ENCODE peak calls at places on chromosomes 13 and 19, in nine cellular contexts. Q is upper lobe of left lung, J is colonic mucosa, P is fibroblast of the aortic adventitia, R is tibial artery, Z is progenitor cell of endocrine pancreas, G is NB4, O is mucosa of descending colon, L is neural crest cell. T is an unnamed sample.

GRCh38 chr19:4018775-4019504 is 11.4 kb downstream of the PIAS4 start:
- DNase-seq in Q (no peak), J (no peak), P (no peak), R (peak; percentile 60), Z (no peak), G (no peak), O (no peak), L (no peak), T (peak; percentile 83)

GRCh38 chr19:34265221-34265650 is 10.9 kb downstream of the GARRE1 start:
- DNase-seq in Q (no peak), J (no peak), P (no peak), R (no peak), Z (no peak), G (no peak), O (no peak), L (no peak), T (no peak)

GRCh38 chr13:78607409-78608253 is 4.3 kb upstream of the POU4F1 start:
- DNase-seq in Q (no peak), J (no peak), P (no peak), R (no peak), Z (no peak), G (no peak), O (no peak), L (no peak), T (peak; percentile 83)

GRCh38 chr13:70023506-70023905 is 84.1 kb upstream of the ATXN8OS start:
- DNase-seq in Q (no peak), J (no peak), P (no peak), R (no peak), Z (no peak), G (no peak), O (no peak), L (no peak), T (no peak)

GRCh38 chr19:50258918-50259372 is 55.5 kb downstream of the MYH14 start:
- DNase-seq in Q (no peak), J (peak; percentile 34), P (no peak), R (no peak), Z (no peak), G (peak; percentile 52), O (peak; percentile 38), L (peak; percentile 61), T (no peak)

GRCh38 chr13:43114504-43114903 is 91.1 kb downstream of the DNAJC15 start:
- DNase-seq in Q (no peak), J (no peak), P (no peak), R (no peak), Z (no peak), G (no peak), O (no peak), L (no peak), T (no peak)

GRCh38 chr19:5697022-5697889 is 7.2 kb downstream of the RPL36 start:
- DNase-seq in Q (no peak), J (no peak), P (no peak), R (no peak), Z (no peak), G (peak; percentile 26), O (no peak), L (no peak), T (no peak)

GRCh38 chr19:17893766-17894165 is 22.0 kb downstream of the SLC5A5 start:
- DNase-seq in Q (no peak), J (no peak), P (no peak), R (no peak), Z (no peak), G (no peak), O (no peak), L (no peak), T (no peak)

GRCh38 chr19:39136225-39136940 is 10.8 kb downstream of the PAK4 start:
- DNase-seq in Q (peak; percentile 45), J (peak; percentile 91), P (no peak), R (no peak), Z (no peak), G (no peak), O (peak; percentile 89), L (no peak), T (no peak)

GRCh38 chr19:53906211-53907192 is 2.6 kb upstream of the CACNG7 start:
- DNase-seq in Q (peak; percentile 53), J (peak; percentile 45), P (peak; percentile 23), R (no peak), Z (peak; percentile 43), G (peak; percentile 31), O (peak; percentile 60), L (peak; percentile 65), T (no peak)

GRCh38 chr19:40724848-40725247 is 7.9 kb downstream of the ITPKC start:
- DNase-seq in Q (no peak), J (no peak), P (no peak), R (no peak), Z (no peak), G (no peak), O (no peak), L (no peak), T (no peak)

GRCh38 chr13:109729031-109729870 is 57.1 kb downstream of the IRS2 start:
- DNase-seq in Q (no peak), J (no peak), P (no peak), R (no peak), Z (no peak), G (peak; percentile 37), O (no peak), L (no peak), T (no peak)

GRCh38 chr19:35040826-35041547 is 534 bp upstream of the HPN start:
- DNase-seq in Q (peak; percentile 95), J (peak; percentile 82), P (peak; percentile 27), R (peak; percentile 89), Z (peak; percentile 48), G (no peak), O (peak; percentile 79), L (peak; percentile 51), T (no peak)

DNA sequence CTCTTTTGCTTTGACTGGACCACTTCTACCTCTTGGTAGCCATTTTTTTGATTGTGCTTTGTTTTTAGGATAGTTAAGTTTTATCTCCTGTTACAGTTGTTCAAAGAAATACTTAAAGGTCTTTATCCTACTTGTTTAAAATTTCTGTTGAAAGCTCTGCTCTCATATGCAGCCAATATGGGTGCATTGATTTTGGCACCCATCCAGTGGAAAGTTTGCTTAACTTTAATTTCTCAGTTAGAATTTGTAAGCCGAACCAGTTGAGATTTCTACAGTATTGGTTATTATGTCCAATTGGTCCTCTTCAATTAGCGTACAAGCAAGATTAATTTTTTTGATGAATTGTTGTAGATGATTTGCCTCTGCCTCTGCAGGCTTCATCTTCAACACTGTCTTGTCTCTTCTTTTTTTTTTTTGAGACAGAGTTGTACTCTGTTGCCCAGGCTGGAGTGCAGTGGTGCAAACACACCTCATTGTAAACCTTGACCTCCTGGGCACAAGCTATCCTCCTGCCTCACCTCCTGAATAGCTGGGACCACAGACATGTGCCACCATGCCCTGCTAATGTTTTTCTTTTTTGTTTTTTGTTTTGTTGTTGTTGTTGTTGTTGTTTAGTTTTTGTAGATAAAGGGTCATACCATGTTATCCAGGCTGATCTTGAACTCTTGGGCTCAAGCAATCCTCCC is 65.3 kb downstream of the MAB21L1 start:
- DNase-seq in Q (no peak), J (no peak), P (no peak), R (no peak), Z (no peak), G (no peak), O (no peak), L (no peak), T (no peak)
- TF ChIP-seq CTCF in Q (no peak), J (no peak), P (no peak), R (no peak), Z (no peak), G (no peak), O (no peak), L (no peak), T (no peak)

GRCh38 chr19:10332158-10332964 is 968 bp downstream of the RAVER1 start:
- DNase-seq in Q (no peak), J (peak; percentile 70), P (no peak), R (no peak), Z (no peak), G (peak; percentile 67), O (peak; percentile 71), L (no peak), T (no peak)
- TF ChIP-seq CTCF in Q (no peak), J (no peak), P (no peak), R (no peak), Z (no peak), G (peak; percentile 42), O (no peak), L (no peak), T (peak; percentile 55)

GRCh38 chr19:33174186-33174585 is 19.9 kb upstream of the LRP3 start:
- DNase-seq in Q (no peak), J (no peak), P (no peak), R (no peak), Z (no peak), G (no peak), O (no peak), L (no peak), T (peak; percentile 78)

GRCh38 chr19:33176670-33177416 is 17.3 kb upstream of the LRP3 start:
- DNase-seq in Q (peak; percentile 97), J (peak; percentile 97), P (peak; percentile 99), R (peak; percentile 98), Z (peak; percentile 99), G (peak; percentile 97), O (peak; percentile 96), L (peak; percentile 98), T (peak; percentile 99)

GRCh38 chr19:33175156-33175782 is 18.9 kb upstream of the LRP3 start:
- DNase-seq in Q (no peak), J (no peak), P (no peak), R (no peak), Z (no peak), G (no peak), O (no peak), L (no peak), T (peak; percentile 54)

GRCh38 chr19:33175886-33176669 is 18.1 kb upstream of the LRP3 start:
- DNase-seq in Q (peak; percentile 55), J (no peak), P (peak; percentile 43), R (no peak), Z (peak; percentile 23), G (peak; percentile 53), O (peak; percentile 43), L (no peak), T (peak; percentile 77)

GRCh38 chr19:33177417-33177976 is 16.6 kb upstream of the LRP3 start:
- DNase-seq in Q (no peak), J (no peak), P (no peak), R (no peak), Z (peak; percentile 60), G (no peak), O (no peak), L (peak; percentile 62), T (peak; percentile 94)
- TF ChIP-seq CTCF in Q (peak; percentile 81), J (peak; percentile 39), P (peak; percentile 49), R (peak; percentile 41), Z (peak; percentile 56), G (no peak), O (peak; percentile 51), L (peak; percentile 61), T (peak; percentile 74)

GRCh38 chr13:49651775-49652690 is 23.7 kb downstream of the ARL11 start:
- DNase-seq in Q (no peak), J (no peak), P (no peak), R (no peak), Z (no peak), G (no peak), O (no peak), L (no peak), T (no peak)

GRCh38 chr13:49649963-49650312 is 21.6 kb downstream of the ARL11 start:
- DNase-seq in Q (no peak), J (no peak), P (no peak), R (no peak), Z (no peak), G (no peak), O (no peak), L (no peak), T (no peak)

GRCh38 chr13:49646688-49647087 is 18.4 kb downstream of the ARL11 start:
- DNase-seq in Q (no peak), J (no peak), P (no peak), R (no peak), Z (no peak), G (no peak), O (no peak), L (no peak), T (no peak)

GRCh38 chr13:49652691-49653305 is 24.5 kb downstream of the ARL11 start:
- DNase-seq in Q (no peak), J (peak; percentile 44), P (no peak), R (no peak), Z (no peak), G (peak; percentile 71), O (peak; percentile 48), L (peak; percentile 32), T (no peak)

GRCh38 chr13:49649244-49649962 is 21.1 kb downstream of the ARL11 start:
- DNase-seq in Q (no peak), J (no peak), P (peak; percentile 55), R (no peak), Z (no peak), G (no peak), O (no peak), L (no peak), T (no peak)
- TF ChIP-seq CTCF in Q (no peak), J (no peak), P (peak; percentile 52), R (peak; percentile 40), Z (peak; percentile 31), G (peak; percentile 12), O (no peak), L (peak; percentile 26), T (peak; percentile 74)

T was measured in chondrocyte.